ENCODE peak calls at places on chromosomes 16 and 17, in ten cellular contexts. O is activated CD4-positive, alpha-beta T cell treated with anti-CD3 and anti-CD28 coated beads, Interleukin-2, amount 10 ng/mL, durations not matched to agents 7 days and 5 days; U is cardiac fibroblast; I is NCI-H82; P is skeletal muscle cell; Y is psoas muscle; K is lung microvascular endothelial cell; Z is DMS79 treated with DMSO at 0.1 percent for 48 hours; A is T-helper 1 cell; H is cerebellar nuclear complex. Q is an unnamed sample.

GRCh38 chr16:28863929-28864886 is 565 bp downstream of the SH2B1 start:
- DNase-seq in O (peak), U (peak), I (no peak), P (no peak), Y (peak), K (peak), Z (no peak), A (peak), H (no peak), Q (no peak)

GRCh38 chr17:10754861-10755591 is 25.2 kb upstream of the TMEM220 start:
- DNase-seq in O (no peak), U (no peak), I (peak), P (no peak), Y (no peak), K (no peak), Z (no peak), A (no peak), H (no peak), Q (no peak)

GRCh38 chr16:16027728-16028310 is 78.4 kb downstream of the ABCC1 start:
- DNase-seq in O (no peak), U (no peak), I (no peak), P (no peak), Y (no peak), K (peak), Z (no peak), A (no peak), H (no peak), Q (no peak)

GRCh38 chr17:13601317-13601775 is 383 bp downstream of the HS3ST3A1 start:
- DNase-seq in O (no peak), U (no peak), I (no peak), P (no peak), Y (no peak), K (no peak), Z (no peak), A (no peak), H (no peak), Q (no peak)

GRCh38 chr16:89072216-89073130 is 21.2 kb upstream of the ACSF3 start:
- DNase-seq in O (no peak), U (no peak), I (peak), P (no peak), Y (no peak), K (no peak), Z (no peak), A (no peak), H (no peak), Q (no peak)

GRCh38 chr17:75352079-75352569 is 53.4 kb downstream of the GRB2 start:
- DNase-seq in O (no peak), U (no peak), I (peak), P (no peak), Y (no peak), K (no peak), Z (peak), A (no peak), H (no peak), Q (no peak)

GRCh38 chr17:31321481-31321880 is at the start of gene EVI2A:
- DNase-seq in O (peak), U (peak), I (no peak), P (peak), Y (no peak), K (peak), Z (no peak), A (peak), H (no peak), Q (no peak)

GRCh38 chr17:30555942-30556341 is 78.7 kb downstream of the GOSR1 start:
- DNase-seq in O (no peak), U (no peak), I (no peak), P (no peak), Y (no peak), K (no peak), Z (no peak), A (no peak), H (no peak), Q (no peak)

GRCh38 chr16:27233731-27234130 is 30.4 kb downstream of the KDM8 start:
- DNase-seq in O (no peak), U (no peak), I (no peak), P (no peak), Y (no peak), K (no peak), Z (no peak), A (no peak), H (no peak), Q (no peak)

GRCh38 chr17:19554393-19554792 is 20.7 kb downstream of the SLC47A1 start:
- DNase-seq in O (no peak), U (peak), I (no peak), P (no peak), Y (no peak), K (no peak), Z (no peak), A (no peak), H (no peak), Q (no peak)